ENCODE peak calls at places on chromosome X, in eight cellular contexts. One of them, this sample, is unnamed.

GRCh38 chrX:38806875-38807601 is 5.8 kb downstream of the MID1IP1 start:
- DNase-seq in AG04450: no peak
- DNase-seq in RWPE1: no peak
- DNase-seq in esophagus muscularis mucosa: no peak
- DNase-seq in A673: no peak
- DNase-seq in A549: no peak
- DNase-seq in GM12878: no peak
- DNase-seq in CD8-positive, alpha-beta T cell: no peak
- DNase-seq in this sample: no peak

GRCh38 chrX:150482537-150483217 is 85.7 kb upstream of the MTM1 start:
- DNase-seq in AG04450: peak; percentile 11
- DNase-seq in RWPE1: peak; percentile 63
- DNase-seq in esophagus muscularis mucosa: no peak
- DNase-seq in A673: peak; percentile 11
- DNase-seq in A549: peak; percentile 59
- DNase-seq in GM12878: no peak
- DNase-seq in CD8-positive, alpha-beta T cell: no peak
- DNase-seq in this sample: peak; percentile 39

GRCh38 chrX:117957128-117957527 is 159.5 kb downstream of the KLHL13 start:
- DNase-seq in AG04450: no peak
- DNase-seq in RWPE1: peak; percentile 4
- DNase-seq in esophagus muscularis mucosa: no peak
- DNase-seq in A673: no peak
- DNase-seq in A549: no peak
- DNase-seq in GM12878: no peak
- DNase-seq in CD8-positive, alpha-beta T cell: no peak
- DNase-seq in this sample: no peak

GRCh38 chrX:111812889-111813563 is 63.0 kb upstream of the TRPC5OS start:
- DNase-seq in AG04450: no peak
- DNase-seq in RWPE1: no peak
- DNase-seq in esophagus muscularis mucosa: no peak
- DNase-seq in A673: no peak
- DNase-seq in A549: no peak
- DNase-seq in GM12878: no peak
- DNase-seq in CD8-positive, alpha-beta T cell: no peak
- DNase-seq in this sample: no peak

GRCh38 chrX:141924293-141924692 is 20.6 kb downstream of the MAGEC1 start:
- DNase-seq in AG04450: no peak
- DNase-seq in RWPE1: no peak
- DNase-seq in esophagus muscularis mucosa: no peak
- DNase-seq in A673: no peak
- DNase-seq in A549: no peak
- DNase-seq in GM12878: no peak
- DNase-seq in CD8-positive, alpha-beta T cell: no peak
- DNase-seq in this sample: no peak

GRCh38 chrX:119817130-119817690 is 25.8 kb upstream of the RPL39 start:
- DNase-seq in AG04450: no peak
- DNase-seq in RWPE1: no peak
- DNase-seq in esophagus muscularis mucosa: no peak
- DNase-seq in A673: no peak
- DNase-seq in A549: no peak
- DNase-seq in GM12878: no peak
- DNase-seq in CD8-positive, alpha-beta T cell: no peak
- DNase-seq in this sample: no peak

GRCh38 chrX:7286461-7286860 is 138.5 kb upstream of the PUDP start:
- DNase-seq in AG04450: no peak
- DNase-seq in RWPE1: no peak
- DNase-seq in esophagus muscularis mucosa: no peak
- DNase-seq in A673: no peak
- DNase-seq in A549: no peak
- DNase-seq in GM12878: no peak
- DNase-seq in CD8-positive, alpha-beta T cell: no peak
- DNase-seq in this sample: no peak

GRCh38 chrX:16958356-16958755 is 11.9 kb downstream of the REPS2 start:
- DNase-seq in AG04450: no peak
- DNase-seq in RWPE1: no peak
- DNase-seq in esophagus muscularis mucosa: no peak
- DNase-seq in A673: no peak
- DNase-seq in A549: no peak
- DNase-seq in GM12878: no peak
- DNase-seq in CD8-positive, alpha-beta T cell: no peak
- DNase-seq in this sample: no peak

GRCh38 chrX:29172880-29173279 is 585.6 kb downstream of the IL1RAPL1 start:
- DNase-seq in AG04450: no peak
- DNase-seq in RWPE1: no peak
- DNase-seq in esophagus muscularis mucosa: no peak
- DNase-seq in A673: peak; percentile 78
- DNase-seq in A549: no peak
- DNase-seq in GM12878: no peak
- DNase-seq in CD8-positive, alpha-beta T cell: no peak
- DNase-seq in this sample: no peak

GRCh38 chrX:49987651-49988050 is 65.3 kb downstream of the CLCN5 start:
- DNase-seq in AG04450: no peak
- DNase-seq in RWPE1: no peak
- DNase-seq in esophagus muscularis mucosa: no peak
- DNase-seq in A673: no peak
- DNase-seq in A549: no peak
- DNase-seq in GM12878: no peak
- DNase-seq in CD8-positive, alpha-beta T cell: no peak
- DNase-seq in this sample: no peak

GRCh38 chrX:49264460-49264859 is at the start of gene FOXP3:
- DNase-seq in AG04450: no peak
- DNase-seq in RWPE1: no peak
- DNase-seq in esophagus muscularis mucosa: no peak
- DNase-seq in A673: no peak
- DNase-seq in A549: no peak
- DNase-seq in GM12878: no peak
- DNase-seq in CD8-positive, alpha-beta T cell: no peak
- DNase-seq in this sample: no peak

GRCh38 chrX:124030520-124030919 is 69.0 kb downstream of the STAG2 start:
- DNase-seq in AG04450: no peak
- DNase-seq in RWPE1: no peak
- DNase-seq in esophagus muscularis mucosa: no peak
- DNase-seq in A673: no peak
- DNase-seq in A549: no peak
- DNase-seq in GM12878: peak; percentile 4
- DNase-seq in CD8-positive, alpha-beta T cell: no peak
- DNase-seq in this sample: no peak

GRCh38 chrX:154411322-154411980 is at the start of gene TAFAZZIN:
- DNase-seq in AG04450: no peak
- DNase-seq in RWPE1: peak; percentile 68
- DNase-seq in esophagus muscularis mucosa: no peak
- DNase-seq in A673: peak; percentile 77
- DNase-seq in A549: peak; percentile 78
- DNase-seq in GM12878: no peak
- DNase-seq in CD8-positive, alpha-beta T cell: peak; percentile 81
- DNase-seq in this sample: no peak

GRCh38 chrX:51496501-51497291 is at the start of gene NUDT11:
- DNase-seq in AG04450: no peak
- DNase-seq in RWPE1: peak; percentile 40
- DNase-seq in esophagus muscularis mucosa: no peak
- DNase-seq in A673: peak; percentile 78
- DNase-seq in A549: peak; percentile 30
- DNase-seq in GM12878: no peak
- DNase-seq in CD8-positive, alpha-beta T cell: peak; percentile 51
- DNase-seq in this sample: no peak

GRCh38 chrX:129522184-129523059 is 868 bp downstream of the SMARCA1 start:
- DNase-seq in AG04450: no peak
- DNase-seq in RWPE1: peak; percentile 62
- DNase-seq in esophagus muscularis mucosa: no peak
- DNase-seq in A673: peak; percentile 64
- DNase-seq in A549: peak; percentile 55
- DNase-seq in GM12878: no peak
- DNase-seq in CD8-positive, alpha-beta T cell: no peak
- DNase-seq in this sample: no peak

GRCh38 chrX:23902419-23902818 is 5.3 kb downstream of the APOO start:
- DNase-seq in AG04450: no peak
- DNase-seq in RWPE1: peak; percentile 22
- DNase-seq in esophagus muscularis mucosa: no peak
- DNase-seq in A673: peak; percentile 76
- DNase-seq in A549: no peak
- DNase-seq in GM12878: no peak
- DNase-seq in CD8-positive, alpha-beta T cell: no peak
- DNase-seq in this sample: no peak

GRCh38 chrX:17549005-17549685 is 174.1 kb downstream of the NHS start:
- DNase-seq in AG04450: no peak
- DNase-seq in RWPE1: no peak
- DNase-seq in esophagus muscularis mucosa: no peak
- DNase-seq in A673: no peak
- DNase-seq in A549: no peak
- DNase-seq in GM12878: no peak
- DNase-seq in CD8-positive, alpha-beta T cell: no peak
- DNase-seq in this sample: no peak

GRCh38 chrX:80879916-80880315 is 70.2 kb upstream of the BRWD3 start:
- DNase-seq in AG04450: no peak
- DNase-seq in RWPE1: no peak
- DNase-seq in esophagus muscularis mucosa: no peak
- DNase-seq in A673: no peak
- DNase-seq in A549: no peak
- DNase-seq in GM12878: no peak
- DNase-seq in CD8-positive, alpha-beta T cell: no peak
- DNase-seq in this sample: peak; percentile 0

GRCh38 chrX:134803551-134804183 is 145.4 kb upstream of the PLAC1 start:
- DNase-seq in AG04450: no peak
- DNase-seq in RWPE1: no peak
- DNase-seq in esophagus muscularis mucosa: no peak
- DNase-seq in A673: no peak
- DNase-seq in A549: no peak
- DNase-seq in GM12878: no peak
- DNase-seq in CD8-positive, alpha-beta T cell: no peak
- DNase-seq in this sample: no peak
- H3K27ac ChIP-seq in AG04450: no peak overlapping the region
- H3K27ac ChIP-seq in RWPE1: no peak overlapping the region
- H3K27ac ChIP-seq in esophagus muscularis mucosa: no peak overlapping the region
- H3K27ac ChIP-seq in A673: no peak overlapping the region
- H3K27ac ChIP-seq in A549: no peak overlapping the region
- H3K27ac ChIP-seq in GM12878: no peak overlapping the region
- H3K27ac ChIP-seq in CD8-positive, alpha-beta T cell: no peak overlapping the region
- H3K27ac ChIP-seq in this sample: no peak overlapping the region

DNA sequence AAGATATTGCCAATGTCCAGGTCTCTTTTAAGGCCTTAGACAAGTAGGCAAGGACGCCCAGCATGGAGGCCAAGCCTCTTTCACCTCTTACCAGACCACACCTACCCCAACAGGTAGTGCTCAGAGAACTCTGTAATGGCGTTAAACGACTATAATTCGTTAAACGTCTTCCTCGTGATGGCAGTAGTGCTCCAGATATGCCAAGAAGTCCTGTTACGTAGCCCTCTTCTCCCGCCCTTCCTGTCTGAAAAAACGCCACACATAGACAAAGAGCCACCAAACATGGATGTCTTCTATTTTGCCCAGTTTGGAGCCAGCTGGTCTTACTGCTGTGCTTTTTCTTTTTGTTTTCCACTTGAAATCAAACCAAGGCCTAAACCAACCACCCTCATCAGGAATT is 190.7 kb downstream of the OR13H1 start:
- DNase-seq in AG04450: no peak
- DNase-seq in RWPE1: no peak
- DNase-seq in esophagus muscularis mucosa: no peak
- DNase-seq in A673: no peak
- DNase-seq in A549: no peak
- DNase-seq in GM12878: peak; percentile 93
- DNase-seq in CD8-positive, alpha-beta T cell: peak; percentile 79
- DNase-seq in this sample: no peak
- H3K27ac ChIP-seq in AG04450: no peak overlapping the region
- H3K27ac ChIP-seq in RWPE1: no peak overlapping the region
- H3K27ac ChIP-seq in esophagus muscularis mucosa: no peak overlapping the region
- H3K27ac ChIP-seq in A673: no peak overlapping the region
- H3K27ac ChIP-seq in A549: no peak overlapping the region
- H3K27ac ChIP-seq in GM12878: no peak overlapping the region
- H3K27ac ChIP-seq in CD8-positive, alpha-beta T cell: no peak overlapping the region
- H3K27ac ChIP-seq in this sample: no peak overlapping the region

GRCh38 chrX:40155617-40156471 is 58.1 kb upstream of the BCOR start:
- DNase-seq in AG04450: no peak
- DNase-seq in RWPE1: no peak
- DNase-seq in esophagus muscularis mucosa: no peak
- DNase-seq in A673: peak; percentile 42
- DNase-seq in A549: peak; percentile 32
- DNase-seq in GM12878: no peak
- DNase-seq in CD8-positive, alpha-beta T cell: no peak
- DNase-seq in this sample: no peak

GRCh38 chrX:40153335-40154221 is 55.8 kb upstream of the BCOR start:
- DNase-seq in AG04450: no peak
- DNase-seq in RWPE1: no peak
- DNase-seq in esophagus muscularis mucosa: no peak
- DNase-seq in A673: peak; percentile 70
- DNase-seq in A549: peak; percentile 35
- DNase-seq in GM12878: no peak
- DNase-seq in CD8-positive, alpha-beta T cell: peak; percentile 68
- DNase-seq in this sample: no peak

GRCh38 chrX:40152706-40153334 is 55.1 kb upstream of the BCOR start:
- DNase-seq in AG04450: no peak
- DNase-seq in RWPE1: no peak
- DNase-seq in esophagus muscularis mucosa: no peak
- DNase-seq in A673: peak; percentile 48
- DNase-seq in A549: peak; percentile 46
- DNase-seq in GM12878: no peak
- DNase-seq in CD8-positive, alpha-beta T cell: no peak
- DNase-seq in this sample: no peak

GRCh38 chrX:40154853-40155616 is 57.3 kb upstream of the BCOR start:
- DNase-seq in AG04450: no peak
- DNase-seq in RWPE1: no peak
- DNase-seq in esophagus muscularis mucosa: peak; percentile 92
- DNase-seq in A673: peak; percentile 51
- DNase-seq in A549: peak; percentile 44
- DNase-seq in GM12878: no peak
- DNase-seq in CD8-positive, alpha-beta T cell: no peak
- DNase-seq in this sample: no peak

DNA sequence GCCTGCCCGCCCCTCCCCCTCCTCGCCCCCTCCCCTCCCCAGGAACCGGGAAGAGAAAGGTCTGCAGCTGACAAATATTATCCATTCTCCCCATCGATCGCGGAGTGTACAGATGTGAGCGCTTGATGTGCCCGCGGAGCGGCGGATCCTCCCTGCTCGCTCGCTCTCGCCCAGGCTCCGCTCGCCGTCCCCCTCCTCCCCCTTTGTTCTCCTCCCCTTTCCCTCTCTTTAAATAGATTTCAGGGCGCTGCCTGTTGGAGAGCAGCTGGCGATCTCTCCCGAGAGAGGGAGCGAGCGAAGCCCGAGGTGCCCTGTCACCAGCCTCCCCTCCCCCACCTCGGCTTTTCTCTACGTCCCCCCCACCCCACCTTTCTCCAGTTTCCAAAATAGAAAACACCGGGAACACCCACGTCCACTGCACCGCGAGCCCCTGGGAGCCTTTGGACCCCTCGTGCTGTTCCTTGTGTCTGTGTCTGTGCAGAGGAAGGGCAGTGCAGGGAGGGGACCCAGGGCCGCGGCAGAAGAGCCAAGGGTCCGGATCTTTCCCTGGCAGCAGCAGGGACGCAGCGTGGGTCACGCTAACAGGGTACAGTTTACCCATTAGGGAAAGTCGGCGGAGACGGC is 56.6 kb upstream of the BCOR start:
- DNase-seq in AG04450: no peak
- DNase-seq in RWPE1: no peak
- DNase-seq in esophagus muscularis mucosa: no peak
- DNase-seq in A673: peak; percentile 77
- DNase-seq in A549: peak; percentile 53
- DNase-seq in GM12878: no peak
- DNase-seq in CD8-positive, alpha-beta T cell: no peak
- DNase-seq in this sample: no peak
- H3K27ac ChIP-seq in AG04450: no peak overlapping the region
- H3K27ac ChIP-seq in RWPE1: peak overlapping the region; percentile 86
- H3K27ac ChIP-seq in esophagus muscularis mucosa: peak overlapping the region; percentile 76
- H3K27ac ChIP-seq in A673: peak overlapping the region; percentile 85
- H3K27ac ChIP-seq in A549: peak overlapping the region; percentile 99
- H3K27ac ChIP-seq in GM12878: no peak overlapping the region
- H3K27ac ChIP-seq in CD8-positive, alpha-beta T cell: no peak overlapping the region
- H3K27ac ChIP-seq in this sample: peak overlapping the region; percentile 24

GRCh38 chrX:153380691-153381090 is 20.5 kb downstream of the PNMA6E start:
- DNase-seq in AG04450: no peak
- DNase-seq in RWPE1: no peak
- DNase-seq in esophagus muscularis mucosa: no peak
- DNase-seq in A673: no peak
- DNase-seq in A549: no peak
- DNase-seq in GM12878: no peak
- DNase-seq in CD8-positive, alpha-beta T cell: no peak
- DNase-seq in this sample: no peak
- H3K27ac ChIP-seq in AG04450: no peak overlapping the region
- H3K27ac ChIP-seq in RWPE1: no peak overlapping the region
- H3K27ac ChIP-seq in esophagus muscularis mucosa: no peak overlapping the region
- H3K27ac ChIP-seq in A673: no peak overlapping the region
- H3K27ac ChIP-seq in A549: no peak overlapping the region
- H3K27ac ChIP-seq in GM12878: no peak overlapping the region
- H3K27ac ChIP-seq in CD8-positive, alpha-beta T cell: no peak overlapping the region
- H3K27ac ChIP-seq in this sample: no peak overlapping the region